ENCODE peak calls at places on chromosomes 2 and 18, in six cellular contexts. G is transverse colon; Z is effector memory CD8-positive, alpha-beta T cell; D is stimulated activated CD4-positive, alpha-beta T cell treated with anti-CD3 and anti-CD28 coated beads, Interleukin-1b, Interleukin-23, amount 100 ng/mL, for 24 hours; N is fibroblast of gingiva; H is fibroblast of villous mesenchyme. J is an unnamed sample.

GRCh38 chr2:219059725-219060682 is 717 bp downstream of the IHH start:
- DNase-seq in G (peak), Z (no peak), D (no peak), N (no peak), H (no peak), J (no peak)

GRCh38 chr18:62865498-62865897 is 150.2 kb downstream of the PHLPP1 start:
- DNase-seq in G (no peak), Z (no peak), D (no peak), N (no peak), H (no peak), J (no peak)

GRCh38 chr2:73915437-73915993 is 11.2 kb upstream of the DGUOK start:
- DNase-seq in G (no peak), Z (no peak), D (no peak), N (no peak), H (no peak), J (no peak)

GRCh38 chr18:79523738-79524180 is 128.0 kb downstream of the NFATC1 start:
- DNase-seq in G (peak), Z (peak), D (peak), N (no peak), H (no peak), J (peak)

GRCh38 chr2:239598732-239599090 is 197.9 kb upstream of the HDAC4 start:
- DNase-seq in G (no peak), Z (no peak), D (no peak), N (no peak), H (no peak), J (no peak)

GRCh38 chr2:44388877-44389276 is 27.1 kb downstream of the CAMKMT start:
- DNase-seq in G (no peak), Z (no peak), D (no peak), N (no peak), H (no peak), J (no peak)

GRCh38 chr2:239959059-239959971 is 65.8 kb downstream of the NDUFA10 start:
- DNase-seq in G (no peak), Z (no peak), D (no peak), N (peak), H (no peak), J (no peak)

GRCh38 chr2:226540204-226540994 is 259.2 kb downstream of the IRS1 start:
- DNase-seq in G (no peak), Z (no peak), D (no peak), N (no peak), H (no peak), J (no peak)

GRCh38 chr2:4445821-4446220 is 742.4 kb downstream of the DCDC2C start:
- DNase-seq in G (no peak), Z (no peak), D (no peak), N (no peak), H (no peak), J (no peak)

GRCh38 chr2:38296381-38296780 is 80.7 kb downstream of the ATL2 start:
- DNase-seq in G (no peak), Z (no peak), D (no peak), N (no peak), H (no peak), J (no peak)

GRCh38 chr2:86417961-86418360 is 23.2 kb upstream of the KDM3A start:
- DNase-seq in G (no peak), Z (no peak), D (no peak), N (no peak), H (no peak), J (no peak)

GRCh38 chr2:43225788-43226557 is 433 bp downstream of the ZFP36L2 start:
- DNase-seq in G (no peak), Z (peak), D (peak), N (peak), H (peak), J (peak)

GRCh38 chr18:5144629-5145028 is 52.4 kb downstream of the AKAIN1 start:
- DNase-seq in G (no peak), Z (no peak), D (no peak), N (no peak), H (no peak), J (no peak)

GRCh38 chr2:1297376-1298159 is 115.7 kb upstream of the TPO start:
- DNase-seq in G (no peak), Z (no peak), D (no peak), N (no peak), H (no peak), J (no peak)

GRCh38 chr2:77834360-77835002 is 312.3 kb upstream of the LRRTM4 start:
- DNase-seq in G (no peak), Z (no peak), D (no peak), N (no peak), H (no peak), J (no peak)

GRCh38 chr2:32168513-32168912 is 2.8 kb downstream of the SLC30A6 start:
- DNase-seq in G (no peak), Z (no peak), D (no peak), N (no peak), H (no peak), J (no peak)

GRCh38 chr2:105325389-105325963 is 4.1 kb downstream of the TGFBRAP1 start:
- DNase-seq in G (no peak), Z (no peak), D (no peak), N (no peak), H (peak), J (no peak)

GRCh38 chr2:101396352-101396717 is 9.0 kb upstream of the CREG2 start:
- DNase-seq in G (no peak), Z (no peak), D (no peak), N (peak), H (peak), J (no peak)

J was measured in central memory CD4-positive, alpha-beta T cell.